ENCODE peak calls at places on chromosomes 1 and 21, in eight cellular contexts. W, Y, E, M, P, U, H and Q are unnamed samples.

GRCh38 chr1:19878637-19878985 is 3.6 kb upstream of the OTUD3 start:
- DNase-seq in W (no peak), Y (no peak), E (no peak), M (no peak), P (no peak), U (no peak), H (no peak), Q (no peak)

GRCh38 chr1:21378705-21379494 is 61.0 kb upstream of the NBPF3 start:
- DNase-seq in W (no peak), Y (no peak), E (peak), M (peak), P (no peak), U (no peak), H (no peak), Q (peak)

GRCh38 chr1:234230414-234230862 is 142.8 kb upstream of the COA6 start:
- DNase-seq in W (peak), Y (no peak), E (no peak), M (no peak), P (no peak), U (no peak), H (no peak), Q (no peak)

GRCh38 chr1:40772146-40772770 is 11.3 kb upstream of the KCNQ4 start:
- DNase-seq in W (no peak), Y (no peak), E (no peak), M (no peak), P (no peak), U (no peak), H (no peak), Q (no peak)

GRCh38 chr1:29379438-29380073 is 143.2 kb downstream of the PTPRU start:
- DNase-seq in W (no peak), Y (no peak), E (no peak), M (peak), P (no peak), U (peak), H (peak), Q (no peak)

GRCh38 chr21:44900559-44901251 is 20.0 kb downstream of the ITGB2 start:
- DNase-seq in W (no peak), Y (no peak), E (no peak), M (no peak), P (peak), U (no peak), H (no peak), Q (no peak)

GRCh38 chr1:195897072-195897471 is 711.2 kb downstream of the KCNT2 start:
- DNase-seq in W (no peak), Y (no peak), E (no peak), M (no peak), P (no peak), U (no peak), H (no peak), Q (no peak)

GRCh38 chr1:87154351-87154750 is 174.3 kb upstream of the LMO4 start:
- DNase-seq in W (no peak), Y (no peak), E (no peak), M (no peak), P (no peak), U (no peak), H (no peak), Q (no peak)

GRCh38 chr1:102047724-102048123 is 51.0 kb upstream of the OLFM3 start:
- DNase-seq in W (no peak), Y (no peak), E (no peak), M (no peak), P (no peak), U (no peak), H (no peak), Q (no peak)

GRCh38 chr1:87131809-87132663 is 196.6 kb upstream of the LMO4 start:
- DNase-seq in W (peak), Y (peak), E (peak), M (peak), P (peak), U (peak), H (peak), Q (no peak)

GRCh38 chr1:8464377-8464776 is 146.5 kb downstream of the SLC45A1 start:
- DNase-seq in W (no peak), Y (no peak), E (no peak), M (no peak), P (no peak), U (no peak), H (no peak), Q (no peak)

GRCh38 chr1:46244656-46245371 is 2.7 kb upstream of the RAD54L start:
- DNase-seq in W (no peak), Y (no peak), E (no peak), M (peak), P (no peak), U (peak), H (peak), Q (no peak)

GRCh38 chr21:38440746-38441145 is 57.5 kb downstream of the ERG start:
- DNase-seq in W (peak), Y (no peak), E (no peak), M (peak), P (no peak), U (peak), H (peak), Q (peak)

GRCh38 chr1:150514913-150515327 is 632 bp upstream of the FALEC start:
- DNase-seq in W (no peak), Y (no peak), E (no peak), M (no peak), P (no peak), U (no peak), H (no peak), Q (no peak)

GRCh38 chr1:20302093-20302471 is 11.4 kb downstream of the VWA5B1 start:
- DNase-seq in W (no peak), Y (peak), E (peak), M (peak), P (peak), U (no peak), H (no peak), Q (no peak)

GRCh38 chr1:10866314-10867091 is 70.1 kb upstream of the CASZ1 start:
- DNase-seq in W (no peak), Y (peak), E (no peak), M (no peak), P (no peak), U (peak), H (no peak), Q (no peak)

GRCh38 chr1:18945401-18945849 is 11.1 kb downstream of the IFFO2 start:
- DNase-seq in W (no peak), Y (peak), E (no peak), M (no peak), P (no peak), U (peak), H (peak), Q (no peak)

GRCh38 chr21:25331286-25331685 is 276.0 kb downstream of the MRPL39 start:
- DNase-seq in W (no peak), Y (no peak), E (no peak), M (no peak), P (no peak), U (peak), H (peak), Q (no peak)

GRCh38 chr1:59333626-59334277 is 36.9 kb downstream of the FGGY start:
- DNase-seq in W (no peak), Y (no peak), E (no peak), M (no peak), P (no peak), U (no peak), H (peak), Q (no peak)

GRCh38 chr1:240004086-240004749 is 87.5 kb upstream of the FMN2 start:
- DNase-seq in W (no peak), Y (no peak), E (no peak), M (no peak), P (no peak), U (no peak), H (no peak), Q (no peak)

GRCh38 chr1:85411567-85412312 is 53.2 kb downstream of the DDAH1 start:
- DNase-seq in W (no peak), Y (no peak), E (no peak), M (no peak), P (no peak), U (no peak), H (peak), Q (no peak)

GRCh38 chr1:47561523-47562007 is 123.7 kb downstream of the FOXD2 start:
- DNase-seq in W (no peak), Y (no peak), E (peak), M (no peak), P (no peak), U (no peak), H (peak), Q (no peak)

GRCh38 chr1:34865573-34865972 is 6.0 kb upstream of the SMIM12 start:
- DNase-seq in W (no peak), Y (no peak), E (no peak), M (no peak), P (no peak), U (no peak), H (no peak), Q (no peak)

GRCh38 chr1:152495066-152495675 is 15.4 kb upstream of the LCE5A start:
- DNase-seq in W (no peak), Y (no peak), E (no peak), M (peak), P (no peak), U (peak), H (peak), Q (no peak)

GRCh38 chr1:52368383-52369172 is 2.6 kb upstream of the CC2D1B start:
- DNase-seq in W (no peak), Y (peak), E (peak), M (peak), P (peak), U (peak), H (peak), Q (peak)

GRCh38 chr1:242086093-242086492 is 87.2 kb upstream of the MAP1LC3C start:
- DNase-seq in W (no peak), Y (no peak), E (no peak), M (no peak), P (no peak), U (no peak), H (no peak), Q (no peak)

GRCh38 chr1:89269277-89269676 is 3.4 kb downstream of the GBP5 start:
- DNase-seq in W (no peak), Y (no peak), E (peak), M (no peak), P (no peak), U (no peak), H (no peak), Q (no peak)

GRCh38 chr1:89274431-89274857 is 1.8 kb upstream of the GBP5 start:
- DNase-seq in W (peak), Y (no peak), E (peak), M (no peak), P (no peak), U (peak), H (peak), Q (no peak)

GRCh38 chr1:89273324-89273778 is 691 bp upstream of the GBP5 start:
- DNase-seq in W (no peak), Y (peak), E (no peak), M (no peak), P (no peak), U (no peak), H (no peak), Q (no peak)

GRCh38 chr1:89276690-89277089 is 4.0 kb upstream of the GBP5 start:
- DNase-seq in W (no peak), Y (no peak), E (no peak), M (no peak), P (no peak), U (peak), H (no peak), Q (no peak)

DNA sequence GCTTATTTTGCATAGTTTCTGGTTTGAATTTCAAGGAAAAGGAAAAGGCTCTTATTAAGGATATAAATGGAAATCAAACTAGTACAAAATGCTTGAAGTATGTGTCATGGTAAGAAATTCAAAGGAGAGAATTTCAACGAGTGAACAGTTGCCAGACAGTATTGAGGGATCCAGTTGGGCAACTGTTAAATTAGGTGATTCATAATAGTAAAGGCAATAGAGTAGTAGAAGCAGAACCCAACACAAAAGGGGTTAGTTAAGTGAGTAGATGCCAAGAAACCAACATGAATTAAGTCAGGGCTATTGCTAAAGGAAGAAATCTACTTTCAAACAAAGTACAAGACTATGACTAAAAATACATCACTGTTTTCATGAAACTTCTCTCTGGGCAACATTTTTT is 1.0 kb downstream of the GBP5 start:
- DNase-seq in W (peak), Y (no peak), E (no peak), M (peak), P (no peak), U (peak), H (peak), Q (no peak)
- H3K4me3 ChIP-seq in W (no peak), Y (no peak), E (no peak), M (peak), P (peak), U (no peak), H (no peak), Q (no peak)

GRCh38 chr21:34935452-34935851 is 113.7 kb downstream of the RUNX1 start:
- DNase-seq in W (no peak), Y (no peak), E (no peak), M (no peak), P (no peak), U (no peak), H (no peak), Q (no peak)

GRCh38 chr21:34938079-34938764 is 110.9 kb downstream of the RUNX1 start:
- DNase-seq in W (no peak), Y (no peak), E (no peak), M (no peak), P (no peak), U (peak), H (no peak), Q (no peak)

GRCh38 chr21:34935868-34936267 is 113.2 kb downstream of the RUNX1 start:
- DNase-seq in W (no peak), Y (no peak), E (no peak), M (peak), P (no peak), U (no peak), H (no peak), Q (no peak)

GRCh38 chr21:34936299-34936698 is 112.8 kb downstream of the RUNX1 start:
- DNase-seq in W (no peak), Y (no peak), E (no peak), M (no peak), P (no peak), U (no peak), H (peak), Q (no peak)

DNA sequence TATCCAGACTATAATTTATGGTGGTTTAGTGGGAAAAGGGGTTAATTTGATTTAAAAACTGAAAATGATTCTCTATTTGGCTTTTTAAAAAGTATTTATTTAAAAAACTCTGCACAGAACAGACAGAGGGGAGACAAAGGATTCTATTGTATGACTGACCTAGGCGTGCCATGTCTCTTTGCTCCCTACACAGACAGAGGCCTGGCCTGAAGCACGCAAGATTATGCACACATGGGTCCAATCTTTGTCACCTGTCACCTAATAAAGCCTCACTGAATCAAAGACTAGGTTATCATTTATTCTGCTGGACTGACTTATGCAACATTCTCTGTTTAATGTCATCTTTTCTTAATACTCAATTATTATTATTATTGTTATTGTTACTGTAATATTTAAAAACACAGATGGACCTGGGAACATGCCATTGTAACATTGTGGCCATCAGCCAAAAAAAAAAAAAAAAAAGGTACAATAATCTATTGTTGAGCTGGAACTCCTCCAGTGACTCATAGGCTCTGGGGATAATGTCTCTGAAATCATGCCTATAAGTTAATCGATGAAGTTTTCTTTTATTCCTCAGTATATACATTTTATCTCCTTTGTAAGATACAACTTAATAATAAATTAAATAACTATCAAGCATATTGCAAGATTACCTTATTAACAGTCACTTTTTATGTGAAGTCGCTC is 112.1 kb downstream of the RUNX1 start:
- DNase-seq in W (no peak), Y (no peak), E (no peak), M (no peak), P (no peak), U (no peak), H (no peak), Q (no peak)
- H3K4me3 ChIP-seq in W (no peak), Y (no peak), E (no peak), M (no peak), P (no peak), U (no peak), H (no peak), Q (no peak)

DNA sequence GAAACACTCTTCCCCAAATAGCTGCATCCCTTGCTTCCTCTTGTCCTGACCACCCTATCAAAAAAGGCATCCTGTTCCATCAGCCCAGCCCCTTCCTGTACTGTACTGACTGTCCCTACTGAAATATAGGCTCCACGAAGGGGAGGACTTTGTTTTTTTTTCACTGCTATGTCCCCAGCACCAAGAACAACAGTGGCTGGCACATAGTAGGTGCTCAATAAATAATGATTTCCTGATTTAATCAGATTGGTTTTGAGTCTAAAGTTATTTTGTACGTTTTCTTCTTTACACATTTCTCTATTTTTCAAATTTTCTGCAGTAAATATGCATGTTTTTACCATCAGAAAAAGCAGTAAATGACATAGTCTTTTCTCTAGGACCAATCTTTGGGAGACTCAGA is 73.9 kb downstream of the CD58 start:
- DNase-seq in W (no peak), Y (no peak), E (no peak), M (no peak), P (no peak), U (no peak), H (no peak), Q (no peak)
- H3K4me3 ChIP-seq in W (no peak), Y (no peak), E (no peak), M (no peak), P (no peak), U (no peak), H (no peak), Q (no peak)

DNA sequence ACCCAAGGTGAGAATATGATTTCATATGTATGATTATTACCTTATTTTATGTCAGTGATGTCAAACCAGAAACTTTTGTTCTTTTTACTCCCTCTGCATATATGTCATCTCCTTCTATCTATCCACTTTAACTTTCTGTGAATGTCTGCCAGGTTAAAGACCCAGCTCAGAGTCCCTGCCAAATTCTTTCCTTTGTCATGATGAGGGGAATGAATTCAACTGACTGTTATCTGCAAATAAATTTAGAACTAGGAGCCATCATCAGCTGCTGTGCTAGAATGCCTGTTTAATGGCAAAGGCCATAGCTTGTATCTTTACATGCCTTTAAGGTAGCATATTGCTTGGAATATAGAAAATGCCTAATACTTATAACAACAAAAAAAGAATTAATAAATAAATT is 815.6 kb upstream of the NEGR1 start:
- DNase-seq in W (no peak), Y (no peak), E (no peak), M (no peak), P (no peak), U (no peak), H (no peak), Q (no peak)
- H3K4me3 ChIP-seq in W (no peak), Y (no peak), E (no peak), M (no peak), P (no peak), U (no peak), H (no peak), Q (no peak)

DNA sequence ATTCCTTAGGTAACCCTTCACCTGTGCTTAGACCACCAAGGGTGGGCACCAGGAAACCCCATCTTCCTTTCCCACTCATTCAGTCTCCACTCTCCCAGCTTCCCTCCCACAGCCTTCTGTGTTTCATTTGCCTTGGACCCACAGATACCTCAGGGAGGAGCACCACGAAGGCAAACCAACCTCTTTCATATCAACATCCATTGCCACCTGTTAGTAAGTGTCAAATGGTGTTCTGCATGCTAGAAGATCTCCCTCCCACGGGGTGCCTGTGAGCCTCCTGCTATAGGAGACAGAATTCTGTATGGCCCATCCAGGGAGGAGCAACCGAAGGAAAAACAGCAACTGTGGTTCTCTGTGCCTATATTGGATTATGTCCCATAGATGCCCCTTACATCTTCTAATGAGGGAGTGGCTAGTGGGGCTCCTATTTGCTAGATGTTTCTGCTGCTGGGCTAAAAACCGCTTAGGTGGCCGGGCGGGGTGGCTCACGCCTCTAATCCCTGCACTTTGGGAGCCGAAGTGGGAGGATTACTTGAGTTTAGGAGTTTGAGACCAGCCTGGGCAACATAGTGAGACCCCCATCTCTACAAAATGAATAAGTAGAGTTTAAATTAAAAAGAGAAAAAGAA is 25.6 kb upstream of the SCCPDH start:
- DNase-seq in W (no peak), Y (no peak), E (no peak), M (no peak), P (no peak), U (no peak), H (no peak), Q (no peak)
- H3K4me3 ChIP-seq in W (peak), Y (peak), E (peak), M (peak), P (no peak), U (no peak), H (peak), Q (no peak)

GRCh38 chr1:43569175-43569574 is 38.5 kb downstream of the PTPRF start:
- DNase-seq in W (no peak), Y (no peak), E (no peak), M (no peak), P (no peak), U (no peak), H (no peak), Q (no peak)

GRCh38 chr1:43563779-43564616 is 33.3 kb downstream of the PTPRF start:
- DNase-seq in W (no peak), Y (no peak), E (peak), M (no peak), P (no peak), U (peak), H (no peak), Q (no peak)

GRCh38 chr1:43566382-43567035 is 35.8 kb downstream of the PTPRF start:
- DNase-seq in W (no peak), Y (no peak), E (peak), M (no peak), P (no peak), U (no peak), H (no peak), Q (no peak)

GRCh38 chr1:43564617-43565348 is 34.1 kb downstream of the PTPRF start:
- DNase-seq in W (no peak), Y (no peak), E (peak), M (no peak), P (no peak), U (no peak), H (no peak), Q (no peak)

GRCh38 chr1:43565600-43566360 is 35.1 kb downstream of the PTPRF start:
- DNase-seq in W (no peak), Y (peak), E (peak), M (peak), P (peak), U (peak), H (peak), Q (no peak)
- H3K4me3 ChIP-seq in W (peak), Y (peak), E (no peak), M (peak), P (peak), U (peak), H (peak), Q (peak)